ENCODE peak calls at places on chromosomes 6 and 20, in ten cellular contexts. A is astrocyte of the hippocampus; S is stimulated activated CD4-positive, alpha-beta T cell treated with anti-CD3 and anti-CD28 coated beads, Interleukin-15, amount 100 ng/mL, for 1 hour; U is transverse colon; K is activated CD8-positive, alpha-beta memory T cell treated with anti-CD3 and anti-CD28 coated beads for 48 hours; W is HL-60; B is NCI-H1092 treated with DMSO at 0.1 percent for 48 hours; T is heart right ventricle; I is DMS153; M is HFFc6. R is an unnamed sample.

GRCh38 chr6:16624631-16625299 is 136.5 kb downstream of the ATXN1 start:
- DNase-seq in A (no peak), S (no peak), U (no peak), K (no peak), W (no peak), B (no peak), T (no peak), I (no peak), M (peak), R (no peak)

GRCh38 chr6:105795913-105796517 is 290.1 kb upstream of the PRDM1 start:
- DNase-seq in A (peak), S (no peak), U (no peak), K (no peak), W (no peak), B (no peak), T (no peak), I (no peak), M (peak), R (no peak)

GRCh38 chr6:115796061-115796460 is 264.6 kb downstream of the FRK start:
- DNase-seq in A (no peak), S (no peak), U (no peak), K (no peak), W (no peak), B (no peak), T (no peak), I (no peak), M (no peak), R (no peak)

GRCh38 chr20:1002682-1003561 is 811 bp upstream of the RSPO4 start:
- DNase-seq in A (no peak), S (no peak), U (no peak), K (no peak), W (no peak), B (no peak), T (no peak), I (no peak), M (no peak), R (no peak)

GRCh38 chr6:33211136-33211535 is 2.8 kb downstream of the RING1 start:
- DNase-seq in A (no peak), S (no peak), U (no peak), K (no peak), W (no peak), B (no peak), T (no peak), I (no peak), M (no peak), R (no peak)

GRCh38 chr20:34269996-34270627 is 28.9 kb downstream of the ASIP start:
- DNase-seq in A (peak), S (no peak), U (peak), K (no peak), W (no peak), B (no peak), T (no peak), I (no peak), M (no peak), R (peak)

GRCh38 chr6:167841981-167842380 is 15.3 kb downstream of the AFDN start:
- DNase-seq in A (no peak), S (no peak), U (no peak), K (no peak), W (no peak), B (no peak), T (no peak), I (no peak), M (no peak), R (no peak)

GRCh38 chr6:150320450-150320849 is 48.4 kb upstream of the IYD start:
- DNase-seq in A (peak), S (no peak), U (no peak), K (no peak), W (no peak), B (no peak), T (peak), I (no peak), M (no peak), R (no peak)

GRCh38 chr20:61355585-61355984 is 103.5 kb downstream of the CDH4 start:
- DNase-seq in A (no peak), S (no peak), U (no peak), K (no peak), W (no peak), B (no peak), T (no peak), I (no peak), M (no peak), R (no peak)